ENCODE peak calls at places on chromosomes 2 and 18, in six cellular contexts. K is IMR-90, O is SK-N-SH, D is fibroblast of lung, E is mammary epithelial cell, A is neuronal stem cell. X is an unnamed sample. For H3K4me1, the result is how much of the 10 kb centered on the place peaks cover.

GRCh38 chr2:233848276-233848675 is 6.1 kb downstream of the HJURP start:
- DNase-seq in K (no peak), O (no peak), D (no peak), E (no peak), A (no peak), X (no peak)

GRCh38 chr18:77876319-77876865 is 626.7 kb downstream of the GALR1 start:
- DNase-seq in K (no peak), O (no peak), D (no peak), E (no peak), A (no peak), X (no peak)

GRCh38 chr18:9094307-9095226 is 7.9 kb upstream of the NDUFV2 start:
- DNase-seq in K (peak), O (no peak), D (peak), E (no peak), A (no peak), X (peak)

GRCh38 chr2:74873678-74874640 is 40.0 kb downstream of the HK2 start:
- DNase-seq in K (no peak), O (no peak), D (no peak), E (no peak), A (no peak), X (no peak)

GRCh38 chr2:42337356-42337820 is 23.6 kb downstream of the COX7A2L start:
- DNase-seq in K (no peak), O (no peak), D (no peak), E (no peak), A (no peak), X (no peak)

GRCh38 chr2:186068154-186068826 is 329.7 kb downstream of the FSIP2 start:
- DNase-seq in K (no peak), O (peak), D (peak), E (no peak), A (no peak), X (peak)

GRCh38 chr2:47086571-47086970 is 68.5 kb downstream of the STPG4 start:
- DNase-seq in K (no peak), O (peak), D (peak), E (no peak), A (no peak), X (no peak)

GRCh38 chr2:71277536-71278103 is 50.7 kb upstream of the PAIP2B start:
- DNase-seq in K (no peak), O (peak), D (peak), E (peak), A (peak), X (peak)

GRCh38 chr2:94987074-94988020 is 38.2 kb upstream of the MAL start:
- DNase-seq in K (no peak), O (no peak), D (no peak), E (no peak), A (no peak), X (no peak)

GRCh38 chr2:76862901-76863300 is 659.3 kb downstream of the LRRTM4 start:
- DNase-seq in K (no peak), O (no peak), D (no peak), E (no peak), A (no peak), X (no peak)

GRCh38 chr2:12717988-12718661 is 1.4 kb downstream of the TRIB2 start:
- DNase-seq in K (peak), O (peak), D (peak), E (peak), A (peak), X (peak)

GRCh38 chr2:149928026-149928425 is 340.5 kb upstream of the MMADHC start:
- DNase-seq in K (no peak), O (no peak), D (no peak), E (no peak), A (no peak), X (no peak)

GRCh38 chr18:47858607-47859006 is 71.9 kb downstream of the SMAD2 start:
- DNase-seq in K (no peak), O (no peak), D (no peak), E (no peak), A (no peak), X (no peak)

GRCh38 chr2:28206786-28207185 is 185.9 kb upstream of the FOSL2 start:
- DNase-seq in K (no peak), O (no peak), D (peak), E (no peak), A (no peak), X (peak)

GRCh38 chr2:129224022-129224421 is 755.4 kb upstream of the RAB6C start:
- DNase-seq in K (no peak), O (no peak), D (no peak), E (no peak), A (no peak), X (no peak)

GRCh38 chr18:70422061-70422965 is 133.5 kb downstream of the SOCS6 start:
- DNase-seq in K (peak), O (no peak), D (peak), E (peak), A (no peak), X (peak)

GRCh38 chr2:47808614-47809013 is 25.7 kb downstream of the MSH6 start:
- DNase-seq in K (no peak), O (no peak), D (no peak), E (no peak), A (no peak), X (no peak)

GRCh38 chr2:196601430-196602306 is 37.8 kb upstream of the CCDC150 start:
- DNase-seq in K (peak), O (peak), D (peak), E (peak), A (no peak), X (peak)

GRCh38 chr18:75141734-75142133 is 67.2 kb downstream of the PTGR3 start:
- DNase-seq in K (no peak), O (no peak), D (no peak), E (no peak), A (no peak), X (no peak)

GRCh38 chr18:79935098-79935480 is 16.4 kb downstream of the SLC66A2 start:
- DNase-seq in K (no peak), O (no peak), D (no peak), E (no peak), A (no peak), X (no peak)

GRCh38 chr2:172333206-172333605 is 94.2 kb upstream of the ITGA6 start:
- DNase-seq in K (no peak), O (no peak), D (peak), E (no peak), A (no peak), X (no peak)

GRCh38 chr18:48931680-48932461 is 18.9 kb downstream of the SMAD7 start:
- DNase-seq in K (no peak), O (no peak), D (no peak), E (no peak), A (no peak), X (no peak)

GRCh38 chr2:112750560-112750843 is 13.9 kb downstream of the CKAP2L start:
- DNase-seq in K (peak), O (no peak), D (peak), E (no peak), A (no peak), X (no peak)

GRCh38 chr2:127389778-127390435 is 2.1 kb upstream of the MAP3K2 start:
- DNase-seq in K (no peak), O (no peak), D (no peak), E (no peak), A (no peak), X (no peak)

GRCh38 chr2:54671875-54672586 is 51.4 kb upstream of the EML6 start:
- DNase-seq in K (peak), O (no peak), D (no peak), E (no peak), A (no peak), X (no peak)

GRCh38 chr2:144948205-144948855 is 428.4 kb upstream of the ZEB2 start:
- DNase-seq in K (no peak), O (no peak), D (no peak), E (no peak), A (no peak), X (no peak)

GRCh38 chr2:10141736-10142639 is 19.4 kb downstream of the RRM2 start:
- DNase-seq in K (no peak), O (peak), D (no peak), E (no peak), A (no peak), X (peak)

GRCh38 chr2:187869195-187869594 is 315.0 kb upstream of the TFPI start:
- DNase-seq in K (no peak), O (no peak), D (no peak), E (no peak), A (no peak), X (no peak)

GRCh38 chr18:75868031-75868430 is 440.5 kb upstream of the SMIM21 start:
- DNase-seq in K (no peak), O (no peak), D (no peak), E (no peak), A (no peak), X (no peak)

GRCh38 chr2:85851253-85851955 is 37.4 kb downstream of the ST3GAL5 start:
- DNase-seq in K (no peak), O (no peak), D (no peak), E (peak), A (no peak), X (peak)

GRCh38 chr2:205925373-205926337 is 160.3 kb downstream of the INO80D start:
- DNase-seq in K (peak), O (peak), D (peak), E (peak), A (peak), X (peak)

GRCh38 chr2:46704593-46704992 is 211.0 kb downstream of the MCFD2 start:
- DNase-seq in K (no peak), O (no peak), D (no peak), E (no peak), A (no peak), X (no peak)

GRCh38 chr2:105510761-105511669 is 112.2 kb upstream of the FHL2 start:
- DNase-seq in K (peak), O (no peak), D (peak), E (peak), A (no peak), X (no peak)

GRCh38 chr2:28338754-28339325 is 53.8 kb upstream of the FOSL2 start:
- DNase-seq in K (no peak), O (no peak), D (no peak), E (no peak), A (no peak), X (peak)

GRCh38 chr18:9951022-9951859 is 37.4 kb downstream of the VAPA start:
- DNase-seq in K (peak), O (peak), D (peak), E (peak), A (peak), X (peak)

GRCh38 chr2:102264952-102265351 is 46.4 kb upstream of the IL1RL1 start:
- DNase-seq in K (no peak), O (no peak), D (no peak), E (no peak), A (no peak), X (no peak)

GRCh38 chr2:238370482-238371372 is 50.4 kb downstream of the TRAF3IP1 start:
- DNase-seq in K (peak), O (peak), D (peak), E (peak), A (peak), X (peak)

GRCh38 chr2:64958556-64958955 is 30.6 kb upstream of the SLC1A4 start:
- DNase-seq in K (no peak), O (no peak), D (no peak), E (no peak), A (no peak), X (no peak)

DNA sequence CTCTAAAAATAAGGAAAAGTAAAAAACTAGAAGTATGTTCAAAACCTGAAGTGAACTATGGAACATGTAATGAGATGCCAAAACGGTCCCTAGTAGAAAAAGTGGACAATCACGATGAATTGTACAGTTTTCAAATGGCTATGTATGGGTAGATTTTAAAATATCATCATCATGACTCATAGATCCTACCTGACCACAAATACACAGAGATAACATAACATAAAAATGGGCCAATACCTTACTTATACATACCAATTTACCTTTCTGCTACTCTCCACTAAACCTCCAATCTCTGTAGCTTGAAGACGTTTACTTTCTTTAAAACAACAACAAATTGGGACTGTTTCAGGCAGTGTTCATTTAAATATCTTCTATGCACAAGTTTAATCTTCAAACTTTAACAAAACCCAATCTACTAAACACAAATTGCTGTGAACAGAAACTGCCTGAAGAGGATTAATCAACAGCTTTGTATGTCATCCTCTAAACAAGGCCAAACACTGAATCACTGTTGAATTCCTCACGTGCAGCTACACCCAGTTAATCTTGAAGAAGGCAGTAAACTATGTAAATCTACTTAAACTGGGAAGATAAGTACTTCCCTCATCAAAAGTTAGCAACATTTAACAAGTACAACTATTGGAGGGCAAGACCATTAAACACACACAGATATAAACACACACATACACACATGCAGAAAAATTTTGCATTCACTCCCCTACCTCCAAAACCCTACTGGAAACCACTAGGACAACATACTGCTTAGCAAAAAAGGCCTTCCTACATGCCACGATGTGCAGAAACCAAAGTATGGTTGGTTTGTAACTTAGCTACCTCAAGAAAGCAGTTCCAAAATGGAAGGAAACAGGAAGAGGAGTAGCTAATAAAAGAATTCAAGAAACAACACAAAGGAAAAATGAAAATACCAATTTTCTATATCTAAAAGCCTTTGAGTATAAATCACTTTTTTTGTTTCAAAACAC is 90.3 kb downstream of the RBMS1 start:
- DNase-seq in K (peak), O (no peak), D (peak), E (peak), A (no peak), X (no peak)
- H3K9ac ChIP-seq in K (no peak), O (no peak), D (no peak), E (no peak), A (no peak), X (peak)

GRCh38 chr18:26548144-26549102 is at the start of gene KCTD1:
- DNase-seq in K (peak), O (peak), D (peak), E (peak), A (peak), X (peak)
- H3K4me1 ChIP-seq in K (under half), O (under half), D (under half), E (under half), A (under half), X (under half)

GRCh38 chr2:170716851-170717598 is 1.9 kb downstream of the SP5 start:
- DNase-seq in K (peak), O (peak), D (peak), E (no peak), A (peak), X (peak)
- H3K4me3 ChIP-seq in K (no peak), O (no peak), D (no peak), E (peak), A (peak), X (no peak)

DNA sequence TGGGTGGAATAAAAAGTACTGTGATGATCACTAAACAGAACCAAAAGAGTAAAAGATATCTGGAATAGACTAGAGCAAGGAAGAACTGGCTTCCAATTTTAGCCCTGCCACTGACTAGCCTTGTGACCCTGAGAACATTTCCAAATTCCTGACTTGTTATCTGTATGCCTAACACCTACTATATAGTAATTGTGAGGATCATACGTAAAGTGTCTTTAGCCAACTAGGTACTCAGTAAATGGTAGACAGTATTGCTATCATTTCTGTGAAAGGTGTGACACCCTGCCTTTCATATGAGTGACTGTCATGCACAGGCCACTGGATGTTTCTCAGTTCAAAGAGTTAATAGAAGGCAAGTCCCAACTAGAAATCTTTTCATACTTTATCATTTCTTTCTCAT is 29.8 kb downstream of the CYTIP start:
- DNase-seq in K (no peak), O (no peak), D (no peak), E (no peak), A (no peak), X (no peak)
- H3K9ac ChIP-seq in K (no peak), O (no peak), D (no peak), E (no peak), A (no peak), X (no peak)

GRCh38 chr2:134249755-134250154 is 4.1 kb upstream of the MGAT5 start:
- DNase-seq in K (no peak), O (no peak), D (no peak), E (no peak), A (no peak), X (no peak)
- H3K4me1 ChIP-seq in K (under half), O (under half), D (under half), E (under half), A (under half), X (under half)

GRCh38 chr2:73069041-73069854 is 2.3 kb downstream of the SFXN5 start:
- DNase-seq in K (peak), O (no peak), D (peak), E (no peak), A (no peak), X (no peak)
- H3K4me3 ChIP-seq in K (peak), O (peak), D (peak), E (peak), A (no peak), X (peak)

DNA sequence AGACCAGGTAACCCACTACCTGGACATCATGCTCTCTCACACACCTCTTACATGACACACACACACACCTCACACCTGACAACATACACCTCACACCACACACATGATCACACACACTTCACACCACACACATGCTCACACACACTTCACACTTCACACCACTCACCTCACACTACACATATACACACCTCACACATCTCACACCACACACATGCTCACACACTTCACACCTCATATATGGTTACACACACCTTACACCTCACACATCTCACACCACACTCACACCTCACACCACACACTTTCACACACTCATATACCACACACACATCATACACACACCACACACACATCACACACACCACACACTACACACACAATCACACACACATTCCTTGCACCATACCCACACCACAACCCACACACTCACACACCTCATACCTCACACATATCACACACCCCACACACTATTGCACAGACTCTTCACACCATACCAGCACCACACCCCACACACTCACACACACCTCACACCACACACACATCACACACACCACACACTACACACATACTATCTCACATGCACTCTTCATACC is 98.1 kb upstream of the PIEZO2 start:
- DNase-seq in K (no peak), O (no peak), D (no peak), E (no peak), A (no peak), X (no peak)
- H3K9ac ChIP-seq in K (no peak), O (no peak), D (no peak), E (no peak), A (no peak), X (no peak)

DNA sequence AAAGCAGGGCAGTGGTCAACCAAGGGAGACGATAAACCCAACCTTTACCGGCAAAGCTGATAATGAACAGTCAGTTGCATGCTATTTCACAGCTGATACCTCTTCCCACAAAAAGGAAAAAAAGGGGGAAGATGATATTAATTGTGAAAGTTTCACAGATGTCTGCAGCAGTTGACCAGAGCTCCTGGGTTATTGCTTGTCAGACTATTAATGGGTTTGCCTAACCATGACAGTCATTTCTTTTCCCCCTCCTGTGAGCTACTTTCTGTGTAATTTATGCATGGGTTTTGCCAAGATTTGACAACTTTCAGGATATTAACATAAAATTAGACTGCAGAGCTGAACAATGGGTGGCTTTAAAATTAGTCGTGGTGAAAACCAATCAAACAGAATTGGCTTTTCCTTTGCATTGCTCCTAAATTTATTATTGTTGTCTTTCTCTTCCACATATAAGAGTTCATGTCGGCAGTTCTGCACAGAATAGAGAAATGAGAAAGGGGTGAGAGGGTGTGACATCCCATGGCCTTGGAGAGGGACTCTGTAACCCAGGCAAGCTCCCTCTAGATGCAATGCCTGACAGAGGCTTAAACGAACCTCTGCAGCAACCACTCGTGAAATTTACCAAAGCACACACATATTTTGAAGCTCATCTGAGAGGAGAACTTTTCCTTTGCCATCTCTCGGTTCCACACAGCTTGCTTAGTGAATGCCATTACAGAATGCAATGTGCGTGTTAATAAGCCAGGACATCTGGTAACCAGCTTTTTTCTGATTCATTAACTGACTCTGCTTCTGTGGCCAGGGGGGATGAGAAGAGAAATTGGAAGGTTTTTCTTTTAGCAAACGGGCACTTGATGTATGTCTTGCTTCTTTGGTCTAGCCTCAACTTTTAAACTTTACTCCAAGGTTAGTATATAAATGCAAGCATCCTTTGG is 82.2 kb upstream of the ITGA4 start:
- DNase-seq in K (no peak), O (peak), D (peak), E (no peak), A (no peak), X (no peak)
- H3K4me1 ChIP-seq in K (under half), O (under half), D (under half), E (under half), A (under half), X (under half)

X was measured in adipocyte.